ENCODE peak calls at places on chromosomes 7 and 10, in six cellular contexts. E is Calu3; T is foreskin fibroblast; W is naive thymus-derived CD8-positive, alpha-beta T cell; L is LoVo; A is NAMALWA. B is an unnamed sample.

GRCh38 chr7:159143780-159144755 is 599 bp downstream of the VIPR2 start:
- DNase-seq in E (no peak), T (peak; percentile 21), W (no peak), L (no peak), A (no peak), B (peak; percentile 19)

GRCh38 chr7:36985866-36986402 is 261.6 kb upstream of the AOAH start:
- DNase-seq in E (no peak), T (no peak), W (no peak), L (no peak), A (no peak), B (no peak)

GRCh38 chr7:111113263-111114017 is 22.5 kb downstream of the LRRN3 start:
- DNase-seq in E (no peak), T (peak; percentile 49), W (no peak), L (no peak), A (no peak), B (no peak)

GRCh38 chr10:86258940-86259339 is 107.7 kb downstream of the GRID1 start:
- DNase-seq in E (no peak), T (no peak), W (no peak), L (no peak), A (no peak), B (no peak)

GRCh38 chr7:20260219-20260618 is 43.0 kb upstream of the MACC1 start:
- DNase-seq in E (no peak), T (no peak), W (no peak), L (no peak), A (no peak), B (no peak)

GRCh38 chr10:4847580-4848020 is 21.6 kb downstream of the AKR1E2 start:
- DNase-seq in E (peak; percentile 77), T (peak; percentile 82), W (no peak), L (peak; percentile 21), A (no peak), B (no peak)

GRCh38 chr7:5773661-5774086 is 7.8 kb downstream of the RNF216 start:
- DNase-seq in E (peak; percentile 73), T (peak; percentile 87), W (no peak), L (peak; percentile 98), A (no peak), B (no peak)

GRCh38 chr7:101923276-101923985 is 106.0 kb downstream of the CUX1 start:
- DNase-seq in E (no peak), T (peak; percentile 46), W (no peak), L (no peak), A (no peak), B (no peak)

GRCh38 chr10:124084693-124085092 is 8.7 kb downstream of the CHST15 start:
- DNase-seq in E (no peak), T (no peak), W (no peak), L (no peak), A (no peak), B (no peak)

GRCh38 chr10:14652067-14652466 is 122.6 kb downstream of the FAM107B start:
- DNase-seq in E (no peak), T (no peak), W (no peak), L (no peak), A (no peak), B (no peak)

GRCh38 chr10:6023661-6024333 is 38.4 kb downstream of the IL2RA start:
- DNase-seq in E (no peak), T (peak; percentile 81), W (no peak), L (no peak), A (no peak), B (no peak)

GRCh38 chr7:111756687-111757178 is 194.4 kb upstream of the IMMP2L start:
- DNase-seq in E (no peak), T (peak; percentile 83), W (no peak), L (no peak), A (no peak), B (no peak)

GRCh38 chr7:2754086-2754485 is 66.1 kb downstream of the AMZ1 start:
- DNase-seq in E (no peak), T (no peak), W (no peak), L (no peak), A (no peak), B (no peak)

GRCh38 chr10:24561453-24561852 is 162.2 kb downstream of the ARHGAP21 start:
- DNase-seq in E (no peak), T (no peak), W (no peak), L (no peak), A (no peak), B (no peak)

GRCh38 chr7:3892167-3892566 is 591.1 kb downstream of the SDK1 start:
- DNase-seq in E (no peak), T (no peak), W (no peak), L (no peak), A (no peak), B (no peak)

GRCh38 chr10:22427890-22428571 is 82.7 kb downstream of the SPAG6 start:
- DNase-seq in E (peak; percentile 43), T (peak; percentile 95), W (no peak), L (peak; percentile 69), A (no peak), B (no peak)

GRCh38 chr7:45970454-45970853 is 49.4 kb upstream of the IGFBP3 start:
- DNase-seq in E (no peak), T (no peak), W (no peak), L (no peak), A (no peak), B (no peak)

GRCh38 chr10:5466451-5466996 is 32.8 kb downstream of the CALML5 start:
- DNase-seq in E (peak; percentile 59), T (peak; percentile 91), W (no peak), L (peak; percentile 30), A (no peak), B (no peak)

GRCh38 chr7:131959106-131959812 is 402.8 kb upstream of the PODXL start:
- DNase-seq in E (no peak), T (no peak), W (no peak), L (no peak), A (no peak), B (no peak)

GRCh38 chr10:132478341-132479023 is 59.1 kb upstream of the INPP5A start:
- DNase-seq in E (no peak), T (no peak), W (no peak), L (no peak), A (no peak), B (no peak)

GRCh38 chr10:110416776-110417732 is 80.7 kb upstream of the DUSP5 start:
- DNase-seq in E (peak; percentile 65), T (no peak), W (no peak), L (peak; percentile 66), A (no peak), B (no peak)

GRCh38 chr10:64547168-64547567 is 1026.0 kb downstream of the REEP3 start:
- DNase-seq in E (no peak), T (no peak), W (no peak), L (no peak), A (no peak), B (no peak)

GRCh38 chr10:62373995-62374861 is at the start of gene ZNF365:
- DNase-seq in E (peak; percentile 56), T (peak; percentile 79), W (peak; percentile 30), L (peak; percentile 24), A (no peak), B (no peak)

GRCh38 chr7:94182066-94182465 is 177.9 kb upstream of the BET1 start:
- DNase-seq in E (peak; percentile 11), T (peak; percentile 93), W (no peak), L (no peak), A (no peak), B (no peak)

GRCh38 chr10:14250496-14250895 is 80.2 kb downstream of the FRMD4A start:
- DNase-seq in E (no peak), T (no peak), W (no peak), L (no peak), A (no peak), B (no peak)

GRCh38 chr7:111953611-111954010 is 252.6 kb downstream of the DOCK4 start:
- DNase-seq in E (no peak), T (peak; percentile 30), W (no peak), L (peak; percentile 43), A (peak; percentile 24), B (no peak)

GRCh38 chr10:52523696-52524095 is 209.6 kb downstream of the DKK1 start:
- DNase-seq in E (no peak), T (peak; percentile 13), W (no peak), L (no peak), A (no peak), B (no peak)

GRCh38 chr10:62560207-62560819 is 186.1 kb downstream of the ZNF365 start:
- DNase-seq in E (no peak), T (peak; percentile 89), W (no peak), L (no peak), A (no peak), B (no peak)

GRCh38 chr7:56219017-56219416 is 102.8 kb upstream of the NUPR2 start:
- DNase-seq in E (no peak), T (no peak), W (no peak), L (no peak), A (no peak), B (no peak)

GRCh38 chr7:44072364-44073231 is 7.2 kb upstream of the PGAM2 start:
- DNase-seq in E (peak; percentile 96), T (peak; percentile 96), W (peak; percentile 39), L (peak; percentile 68), A (peak; percentile 89), B (no peak)

GRCh38 chr10:30828680-30829079 is 199.1 kb upstream of the LYZL2 start:
- DNase-seq in E (no peak), T (no peak), W (no peak), L (no peak), A (no peak), B (no peak)

GRCh38 chr10:24718031-24718855 is 5.4 kb downstream of the ARHGAP21 start:
- DNase-seq in E (no peak), T (peak; percentile 87), W (no peak), L (peak; percentile 37), A (no peak), B (no peak)

GRCh38 chr10:43116596-43116995 is 21.6 kb upstream of the CSGALNACT2 start:
- DNase-seq in E (no peak), T (no peak), W (no peak), L (no peak), A (no peak), B (no peak)

GRCh38 chr10:93818086-93818485 is 60.4 kb downstream of the LGI1 start:
- DNase-seq in E (no peak), T (no peak), W (no peak), L (no peak), A (no peak), B (no peak)

GRCh38 chr10:67818323-67818722 is 19.7 kb downstream of the DNAJC12 start:
- DNase-seq in E (peak; percentile 65), T (no peak), W (no peak), L (peak; percentile 58), A (no peak), B (no peak)